ENCODE peak calls at places on chromosomes 11 and 22, in nine cellular contexts. X, K, H, M, D, N, E, L and F are unnamed samples.
A peak's percentile ranks its signal among the peaks of the same experiment; 100 is the strongest.

GRCh38 chr11:111450480-111451320 is 61.5 kb downstream of the BTG4 start:
- DNase-seq in X (no peak), K (no peak), H (no peak), M (no peak), D (no peak), N (no peak), E (no peak), L (no peak), F (no peak)

GRCh38 chr11:68673291-68673930 is 10.9 kb upstream of the GAL start:
- DNase-seq in X (no peak), K (no peak), H (no peak), M (no peak), D (no peak), N (no peak), E (no peak), L (no peak), F (no peak)

GRCh38 chr11:76617553-76618265 is 52.8 kb downstream of the LRRC32 start:
- DNase-seq in X (no peak), K (no peak), H (no peak), M (no peak), D (no peak), N (peak; percentile 39), E (no peak), L (no peak), F (no peak)

GRCh38 chr11:1168256-1168655 is 10.5 kb downstream of the MUC5AC start:
- DNase-seq in X (no peak), K (no peak), H (no peak), M (no peak), D (no peak), N (peak; percentile 41), E (no peak), L (no peak), F (no peak)

GRCh38 chr11:9150501-9150900 is 59.1 kb upstream of the SCUBE2 start:
- DNase-seq in X (no peak), K (no peak), H (no peak), M (no peak), D (no peak), N (no peak), E (no peak), L (no peak), F (peak; percentile 35)

GRCh38 chr11:33376331-33377099 is 119.3 kb downstream of the HIPK3 start:
- DNase-seq in X (no peak), K (no peak), H (no peak), M (no peak), D (no peak), N (no peak), E (no peak), L (peak; percentile 78), F (no peak)

GRCh38 chr11:115996125-115996807 is 492.1 kb upstream of the CADM1 start:
- DNase-seq in X (no peak), K (no peak), H (no peak), M (no peak), D (no peak), N (no peak), E (no peak), L (no peak), F (no peak)

GRCh38 chr22:25057013-25057881 is 104.7 kb downstream of the KIAA1671 start:
- DNase-seq in X (peak; percentile 82), K (peak; percentile 55), H (peak; percentile 71), M (peak; percentile 37), D (peak; percentile 45), N (peak; percentile 91), E (no peak), L (peak; percentile 91), F (no peak)

GRCh38 chr11:65557280-65558001 is 718 bp downstream of the LTBP3 start:
- DNase-seq in X (no peak), K (no peak), H (no peak), M (no peak), D (no peak), N (no peak), E (no peak), L (peak; percentile 89), F (no peak)

GRCh38 chr11:118740892-118741291 is 50.1 kb downstream of the DDX6 start:
- DNase-seq in X (no peak), K (no peak), H (no peak), M (no peak), D (no peak), N (no peak), E (no peak), L (no peak), F (no peak)

GRCh38 chr11:113773092-113773415 is 438 bp downstream of the ZW10 start:
- DNase-seq in X (peak; percentile 11), K (peak; percentile 45), H (no peak), M (no peak), D (no peak), N (no peak), E (no peak), L (peak; percentile 60), F (no peak)

GRCh38 chr11:29012507-29012906 is 904.3 kb downstream of the METTL15 start:
- DNase-seq in X (no peak), K (no peak), H (no peak), M (no peak), D (no peak), N (no peak), E (no peak), L (no peak), F (no peak)

GRCh38 chr11:67006029-67006884 is 16.7 kb upstream of the SYT12 start:
- DNase-seq in X (no peak), K (peak; percentile 80), H (no peak), M (peak; percentile 10), D (no peak), N (no peak), E (no peak), L (peak; percentile 89), F (no peak)

GRCh38 chr22:50530280-50530856 is 556 bp upstream of the TYMP start:
- DNase-seq in X (no peak), K (no peak), H (no peak), M (no peak), D (no peak), N (peak; percentile 95), E (peak; percentile 46), L (no peak), F (no peak)

GRCh38 chr22:37244114-37244921 is at the start of gene RAC2:
- DNase-seq in X (peak; percentile 69), K (peak; percentile 91), H (peak; percentile 86), M (peak; percentile 22), D (peak; percentile 77), N (peak; percentile 83), E (no peak), L (peak; percentile 88), F (no peak)

GRCh38 chr11:103110406-103110805 is 1.2 kb downstream of the DYNC2H1 start:
- DNase-seq in X (no peak), K (no peak), H (no peak), M (no peak), D (no peak), N (no peak), E (no peak), L (no peak), F (no peak)

GRCh38 chr11:128207861-128208321 is 379.5 kb downstream of the ETS1 start:
- DNase-seq in X (no peak), K (no peak), H (no peak), M (no peak), D (no peak), N (no peak), E (peak; percentile 94), L (no peak), F (peak; percentile 47)

GRCh38 chr11:92697461-92698314 is 271.8 kb upstream of the MTNR1B start:
- DNase-seq in X (no peak), K (no peak), H (no peak), M (no peak), D (no peak), N (no peak), E (no peak), L (no peak), F (no peak)

GRCh38 chr22:29626497-29627195 is 23.2 kb downstream of the NF2 start:
- DNase-seq in X (no peak), K (no peak), H (no peak), M (no peak), D (no peak), N (no peak), E (peak; percentile 82), L (no peak), F (peak; percentile 80)

GRCh38 chr22:46088541-46089311 is 61.6 kb upstream of the PPARA start:
- DNase-seq in X (no peak), K (no peak), H (no peak), M (peak; percentile 77), D (no peak), N (peak; percentile 88), E (peak; percentile 68), L (no peak), F (no peak)

GRCh38 chr11:20360650-20361049 is 2.9 kb upstream of the HTATIP2 start:
- DNase-seq in X (no peak), K (no peak), H (no peak), M (no peak), D (peak; percentile 52), N (peak; percentile 51), E (no peak), L (no peak), F (no peak)